ENCODE peak calls at places on chromosomes 5 and 9, in eight cellular contexts. W is GM12865; I is Caki2; Q is activated naive CD4-positive, alpha-beta T cell treated with anti-CD3 and anti-CD28 coated beads for 36 hours; O is GM20000; L is fibroblast of mammary gland; H is NCI-H1417 treated with DMSO at 0.1 percent for 48 hours; V is M059J. F is an unnamed sample.

GRCh38 chr5:17054911-17055310 is 118.8 kb upstream of the MYO10 start:
- DNase-seq in H (no peak), I (peak), L (no peak), V (peak), Q (no peak), W (no peak), O (no peak), F (no peak)

GRCh38 chr9:70601000-70601929 is 186.8 kb upstream of the KLF9 start:
- DNase-seq in I (no peak), L (peak), O (no peak), W (no peak), H (no peak), V (peak), Q (no peak), F (no peak)

GRCh38 chr5:72160959-72161358 is 53.7 kb downstream of the MAP1B start:
- DNase-seq in I (no peak), V (peak), O (no peak), W (no peak), L (peak), H (no peak), Q (no peak), F (no peak)

GRCh38 chr5:148956632-148957385 is 106.1 kb downstream of the SH3TC2 start:
- DNase-seq in O (no peak), L (no peak), W (no peak), V (no peak), H (no peak), Q (no peak), I (no peak), F (peak)

GRCh38 chr5:18687429-18687828 is 1053.2 kb downstream of the TAF11L14 start:
- DNase-seq in H (no peak), W (no peak), L (no peak), I (no peak), Q (no peak), O (no peak), V (no peak), F (no peak)

GRCh38 chr9:119974026-119974425 is 604.8 kb upstream of the BRINP1 start:
- DNase-seq in O (no peak), W (no peak), H (no peak), Q (no peak), L (no peak), I (no peak), V (no peak), F (no peak)

GRCh38 chr9:4984171-4984570 is 901 bp upstream of the JAK2 start:
- DNase-seq in V (no peak), L (no peak), I (no peak), H (no peak), W (no peak), Q (no peak), O (no peak), F (no peak)

GRCh38 chr9:6930827-6931226 is 173.1 kb downstream of the KDM4C start:
- DNase-seq in V (peak), W (no peak), L (peak), O (no peak), H (no peak), Q (no peak), I (no peak), F (no peak)

GRCh38 chr9:127221695-127222094 is 42.9 kb upstream of the GARNL3 start:
- DNase-seq in L (no peak), W (peak), O (no peak), V (no peak), H (no peak), I (no peak), Q (peak), F (no peak)

GRCh38 chr5:141779642-141780041 is 97.6 kb upstream of the ARAP3 start:
- DNase-seq in H (no peak), Q (peak), V (peak), I (peak), L (peak), O (no peak), W (no peak), F (no peak)

GRCh38 chr5:66826263-66826662 is 230.1 kb downstream of the MAST4 start:
- DNase-seq in V (no peak), Q (no peak), L (no peak), W (no peak), H (no peak), I (no peak), O (no peak), F (no peak)

GRCh38 chr9:128394404-128395168 is 23.4 kb downstream of the URM1 start:
- DNase-seq in H (no peak), I (no peak), L (no peak), W (no peak), O (no peak), Q (no peak), V (no peak), F (no peak)

GRCh38 chr9:3875371-3876132 is 349.8 kb upstream of the RFX3 start:
- DNase-seq in V (peak), Q (peak), O (no peak), W (peak), H (no peak), I (peak), L (peak), F (no peak)

GRCh38 chr9:98906273-98907040 is 37.2 kb upstream of the COL15A1 start:
- DNase-seq in V (no peak), I (no peak), L (peak), O (no peak), Q (no peak), H (no peak), W (no peak), F (no peak)

GRCh38 chr9:2879803-2880202 is 35.9 kb upstream of the PUM3 start:
- DNase-seq in L (no peak), Q (no peak), V (no peak), I (no peak), O (no peak), H (no peak), W (no peak), F (no peak)

GRCh38 chr5:139877129-139877597 is 81.6 kb downstream of the PSD2 start:
- DNase-seq in I (peak), H (no peak), Q (peak), V (peak), L (no peak), W (no peak), O (no peak), F (no peak)

GRCh38 chr9:89711866-89712265 is 107.1 kb downstream of the GADD45G start:
- DNase-seq in H (no peak), I (no peak), V (no peak), L (no peak), O (no peak), W (no peak), Q (no peak), F (no peak)

GRCh38 chr5:137629646-137630045 is 106.2 kb downstream of the KLHL3 start:
- DNase-seq in O (peak), I (peak), H (peak), V (peak), W (peak), L (peak), Q (peak), F (peak)

GRCh38 chr5:179347581-179347980 is 2.3 kb upstream of the ADAMTS2 start:
- DNase-seq in H (no peak), W (no peak), V (no peak), L (no peak), Q (no peak), I (no peak), O (no peak), F (no peak)

GRCh38 chr5:150612405-150612804 is 28.1 kb upstream of the SYNPO start:
- DNase-seq in V (no peak), L (no peak), W (no peak), H (no peak), I (no peak), O (no peak), Q (no peak), F (no peak)

GRCh38 chr5:173657745-173658422 is 41.4 kb upstream of the BOD1 start:
- DNase-seq in O (no peak), I (no peak), Q (no peak), V (no peak), H (no peak), L (no peak), W (no peak), F (no peak)

F was measured in NCI-H526 treated with DMSO at 0.1 percent for 48 hours.